ENCODE peak calls at places on chromosomes 3 and 15, in six cellular contexts. D is K562, V is HCT116, W is breast epithelium, M is vagina, B is GM23338. G is an unnamed sample.

GRCh38 chr3:195549931-195550519 is 6.9 kb upstream of the PPP1R2 start:
- DNase-seq in W (no peak), D (no peak), M (no peak), V (no peak), B (no peak), G (no peak)

GRCh38 chr3:150158974-150159625 is 188.4 kb upstream of the PFN2 start:
- DNase-seq in W (no peak), M (no peak), D (no peak), B (no peak), V (no peak), G (no peak)

GRCh38 chr3:128506721-128507120 is 13.7 kb upstream of the GATA2 start:
- DNase-seq in B (no peak), W (no peak), M (no peak), D (no peak), V (no peak), G (no peak)

GRCh38 chr3:194705227-194705626 is 19.5 kb downstream of the FAM43A start:
- DNase-seq in M (no peak), D (no peak), V (no peak), B (no peak), W (no peak), G (no peak)

GRCh38 chr15:60004846-60005351 is 788 bp downstream of the FOXB1 start:
- DNase-seq in M (no peak), D (no peak), V (no peak), B (peak; percentile 76), W (no peak), G (peak; percentile 85)

GRCh38 chr3:50648297-50648696 is 26.4 kb upstream of the DOCK3 start:
- DNase-seq in B (peak; percentile 76), W (no peak), V (no peak), M (no peak), D (peak; percentile 23), G (no peak)

GRCh38 chr3:23728651-23729117 is 77.1 kb upstream of the UBE2E1 start:
- DNase-seq in V (no peak), M (no peak), B (no peak), W (no peak), D (no peak), G (no peak)

GRCh38 chr3:2517479-2518188 is 419.0 kb downstream of the CNTN4 start:
- DNase-seq in D (no peak), B (no peak), W (no peak), V (no peak), M (no peak), G (no peak)

GRCh38 chr3:27824312-27825200 is 102.4 kb upstream of the EOMES start:
- DNase-seq in M (no peak), D (no peak), B (no peak), V (no peak), W (no peak), G (no peak)

DNA sequence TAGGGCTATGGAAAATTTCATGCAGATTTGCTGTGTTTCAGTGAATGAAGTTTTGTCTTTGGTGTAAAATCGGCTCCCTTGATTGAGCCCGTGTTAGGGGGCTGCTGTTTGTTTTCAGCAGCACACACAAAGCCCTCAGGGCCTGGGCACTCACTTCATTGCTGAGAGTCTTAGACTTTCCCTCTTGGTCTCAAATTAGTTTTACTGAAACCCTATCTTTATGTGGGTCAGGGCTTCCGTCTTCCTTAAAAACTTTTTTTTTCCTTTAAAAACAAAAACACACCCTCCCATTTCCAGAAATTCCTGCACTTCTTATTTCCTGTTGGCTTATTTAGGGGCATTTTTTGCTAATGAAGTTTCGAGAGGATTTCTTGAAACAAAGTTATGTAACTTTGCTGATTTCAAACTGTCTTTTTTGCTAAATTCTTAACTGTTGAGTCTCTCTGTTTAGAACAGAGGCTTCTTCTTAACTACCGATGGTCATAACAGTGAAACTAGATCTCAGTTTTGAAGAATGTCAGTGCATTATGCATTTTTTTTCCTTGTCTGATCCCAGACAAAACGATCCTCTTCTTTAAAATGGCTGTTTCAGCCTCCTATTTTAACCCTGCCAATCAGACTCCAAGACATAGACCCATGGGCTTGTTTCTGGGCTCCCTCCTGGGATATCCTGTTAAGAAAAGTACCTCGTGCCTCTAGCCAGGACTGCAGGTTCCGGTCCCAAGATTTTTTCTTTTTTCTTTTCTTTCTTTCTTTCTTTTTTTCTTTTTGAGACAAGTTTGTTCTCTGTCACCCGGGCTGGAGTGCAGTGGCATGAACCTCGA is 23.3 kb downstream of the ANAPC13 start:
- DNase-seq in W (no peak), V (no peak), D (no peak), B (no peak), M (no peak), G (no peak)
- TF ChIP-seq POLR2AphosphoS5 in W (no peak), V (no peak), D (no peak), B (no peak), M (no peak), G (no peak)

DNA sequence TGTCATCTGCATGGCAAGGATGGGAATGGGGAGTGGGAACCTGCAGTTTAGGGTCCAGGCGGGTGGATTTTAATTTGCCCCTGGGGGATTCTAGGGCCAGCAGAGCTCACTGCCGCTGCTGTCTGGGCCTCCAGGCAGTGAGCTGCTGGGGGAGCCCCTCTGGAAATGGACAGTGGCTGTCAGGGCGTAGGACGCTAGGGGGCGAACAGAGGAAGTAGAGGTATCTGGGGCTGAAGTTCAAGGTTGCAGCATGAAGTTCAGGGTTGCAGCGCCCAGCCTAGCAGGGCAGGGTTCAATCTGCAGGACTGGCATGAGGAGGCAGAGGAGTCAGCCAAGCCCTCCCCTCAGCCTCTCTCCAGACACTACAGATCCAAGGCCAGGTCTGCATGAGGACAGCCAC is 49.5 kb downstream of the APBA2 start:
- DNase-seq in B (peak; percentile 85), D (peak; percentile 54), V (no peak), W (no peak), M (no peak), G (no peak)
- H3K4me1 ChIP-seq in B (no peaks in the 10 kb centered on the region), D (peaks cover 9% of the 10 kb centered on the region), V (no peaks in the 10 kb centered on the region), W (no peaks in the 10 kb centered on the region), M (no peaks in the 10 kb centered on the region), G (no peaks in the 10 kb centered on the region)

DNA sequence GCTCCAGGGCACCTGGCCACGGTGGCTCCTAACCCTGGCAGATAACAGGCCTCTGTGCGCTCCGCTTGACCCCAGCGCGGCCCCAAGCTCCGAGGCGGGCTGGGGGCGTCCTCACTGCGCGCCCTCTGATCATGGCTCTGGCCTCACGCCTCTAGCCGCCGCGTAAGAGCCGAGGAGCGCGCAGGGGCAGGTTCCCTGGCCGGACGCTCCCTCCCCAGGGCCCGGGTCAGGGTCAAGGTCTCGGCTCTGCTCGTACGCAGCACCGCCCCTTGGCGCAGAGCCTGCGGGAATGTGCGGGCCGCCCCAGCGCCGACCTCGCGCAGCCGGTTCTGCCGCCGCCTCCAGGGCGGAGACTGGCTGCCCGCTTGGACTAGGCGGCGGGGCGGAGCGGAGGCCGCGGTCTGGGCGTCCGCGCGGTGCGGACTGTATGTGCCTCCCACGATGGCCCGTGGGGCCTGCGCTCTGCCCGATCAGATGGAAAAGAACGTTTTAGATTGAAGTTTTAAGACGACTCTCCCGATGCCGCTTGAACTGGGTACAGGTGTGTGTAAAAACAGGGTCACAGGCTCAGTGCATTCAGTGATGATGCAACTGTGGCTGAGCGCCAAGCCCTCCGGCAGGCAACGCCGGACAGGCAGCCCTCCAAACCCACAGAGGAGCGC is 40.8 kb downstream of the CHST14 start:
- DNase-seq in D (peak; percentile 93), M (no peak), V (no peak), B (peak; percentile 87), W (peak; percentile 44), G (peak; percentile 81)
- TF ChIP-seq POLR2AphosphoS5 in D (peak; percentile 31), M (peak; percentile 43), V (peak; percentile 73), B (peak; percentile 76), W (peak; percentile 7), G (no peak)

GRCh38 chr3:138125548-138126221 is 6.5 kb downstream of the A4GNT start:
- DNase-seq in B (no peak), V (no peak), W (no peak), M (no peak), D (no peak), G (peak; percentile 33)
- H3K4me1 ChIP-seq in B (no peaks in the 10 kb centered on the region), V (peaks cover 8% of the 10 kb centered on the region), W (no peaks in the 10 kb centered on the region), M (no peaks in the 10 kb centered on the region), D (no peaks in the 10 kb centered on the region), G (no peaks in the 10 kb centered on the region)

DNA sequence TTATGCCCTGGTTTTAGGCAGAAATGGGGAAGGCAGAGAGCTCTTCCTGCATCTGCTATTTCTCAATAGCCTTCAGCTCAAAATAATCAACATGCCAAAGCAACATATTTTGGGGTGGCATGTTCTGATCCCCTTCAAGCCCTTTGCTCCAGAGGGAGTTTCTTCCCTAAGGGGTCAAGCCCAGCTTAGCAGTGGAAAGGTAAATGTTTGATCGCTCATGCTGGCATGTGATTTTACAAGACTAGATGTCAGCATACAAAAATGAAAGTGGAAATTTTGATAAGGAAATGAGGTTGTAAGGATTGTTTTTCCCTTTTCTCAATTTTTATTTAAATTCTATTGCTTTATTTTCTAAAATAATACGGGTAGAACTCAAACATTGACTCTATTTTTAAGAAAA is 55.3 kb upstream of the NR2E3 start:
- DNase-seq in V (no peak), W (no peak), M (no peak), D (no peak), B (no peak), G (no peak)
- TF ChIP-seq POLR2AphosphoS5 in V (no peak), W (no peak), M (no peak), D (no peak), B (no peak), G (no peak)

GRCh38 chr15:76339302-76340197 is 3.0 kb downstream of the ISL2 start:
- DNase-seq in V (no peak), M (no peak), W (no peak), D (no peak), B (peak; percentile 60), G (no peak)

GRCh38 chr15:76340802-76341365 is 4.3 kb downstream of the ISL2 start:
- DNase-seq in M (no peak), B (peak; percentile 78), W (no peak), D (no peak), V (no peak), G (no peak)

GRCh38 chr15:76341366-76342045 is 4.9 kb downstream of the ISL2 start:
- DNase-seq in V (no peak), M (no peak), W (no peak), B (peak; percentile 42), D (no peak), G (no peak)

GRCh38 chr15:76338555-76339301 is 2.2 kb downstream of the ISL2 start:
- DNase-seq in D (no peak), W (no peak), M (no peak), B (no peak), V (no peak), G (no peak)

GRCh38 chr15:76340198-76340801 is 3.7 kb downstream of the ISL2 start:
- DNase-seq in M (no peak), B (peak; percentile 42), D (no peak), W (no peak), V (no peak), G (peak; percentile 88)
- H3K4me1 ChIP-seq in M (peaks cover 58% of the 10 kb centered on the region), B (peaks cover 50% of the 10 kb centered on the region), D (peaks cover 5% of the 10 kb centered on the region), W (peaks cover 12% of the 10 kb centered on the region), V (peaks cover 20% of the 10 kb centered on the region), G (peaks cover 66% of the 10 kb centered on the region)

DNA sequence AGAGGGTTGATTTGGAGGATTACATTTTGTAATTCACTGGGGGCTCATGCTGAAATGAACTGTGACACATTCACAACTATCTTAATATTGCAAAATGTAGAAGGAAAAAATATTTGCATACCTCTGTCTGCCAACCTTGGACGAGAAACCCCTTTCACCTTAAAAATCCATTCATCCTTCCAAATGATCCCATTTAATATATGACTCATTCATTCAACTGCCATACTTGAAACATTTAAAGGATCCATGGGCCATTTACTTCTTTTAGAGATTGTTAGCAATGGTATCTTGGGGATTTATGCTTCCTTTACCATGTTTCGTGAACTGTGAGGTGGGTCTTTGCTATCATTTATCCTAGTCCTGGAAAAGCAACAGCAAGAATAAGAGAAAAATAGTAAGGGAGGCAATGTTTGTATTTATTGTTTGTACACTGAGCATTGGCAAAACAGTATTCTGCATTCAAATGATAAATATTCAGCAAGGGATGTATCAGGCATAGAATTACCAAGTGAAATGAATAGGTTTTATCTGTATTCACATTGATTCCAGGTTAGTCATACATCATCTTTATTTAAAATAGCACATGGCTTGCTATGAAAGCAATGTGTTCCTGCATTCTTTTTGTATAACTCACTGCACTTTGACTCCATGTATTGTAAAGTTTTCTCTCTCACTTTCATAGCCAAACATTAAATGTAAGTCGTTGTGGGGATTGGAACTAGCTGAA is 378.1 kb downstream of the NSUN3 start:
- DNase-seq in M (no peak), W (no peak), D (no peak), B (no peak), V (no peak), G (no peak)
- TF ChIP-seq POLR2AphosphoS5 in M (no peak), W (no peak), D (no peak), B (no peak), V (no peak), G (no peak)

G was measured in upper lobe of left lung.